ENCODE peak calls at places on chromosomes 11 and 22, in nine cellular contexts. J is uterus, W is Panc1, Z is ovary, H is fibroblast of lung, X is tibial artery, V is heart left ventricle, T is HFF-Myc, C is cardiac fibroblast. M is an unnamed sample.

GRCh38 chr22:49230194-49230577 is 597.5 kb downstream of the BRD1 start:
- DNase-seq in X (peak), T (no peak), C (no peak), H (no peak), V (no peak), W (no peak), Z (no peak), J (no peak), M (no peak)

GRCh38 chr11:132824642-132825041 is 707.7 kb downstream of the OPCML start:
- DNase-seq in J (no peak), W (no peak), Z (no peak), C (no peak), H (no peak), X (no peak), T (no peak), V (no peak), M (no peak)

GRCh38 chr22:45832180-45832579 is 144.8 kb downstream of the WNT7B start:
- DNase-seq in V (no peak), Z (no peak), H (no peak), C (no peak), J (no peak), T (no peak), W (no peak), X (no peak), M (no peak)

GRCh38 chr11:112016765-112017356 is 8.3 kb upstream of the DLAT start:
- DNase-seq in J (no peak), C (peak), X (no peak), W (no peak), T (no peak), H (peak), Z (no peak), V (no peak), M (no peak)

GRCh38 chr11:3803726-3804510 is 4.4 kb upstream of the PGAP2 start:
- DNase-seq in J (no peak), X (peak), H (peak), W (no peak), T (peak), C (peak), Z (no peak), V (no peak), M (no peak)

GRCh38 chr11:20450829-20451228 is 63.3 kb downstream of the PRMT3 start:
- DNase-seq in W (no peak), J (no peak), T (no peak), X (no peak), Z (no peak), C (no peak), H (no peak), V (no peak), M (no peak)

GRCh38 chr22:25514436-25514835 is 50.0 kb upstream of the GRK3 start:
- DNase-seq in C (no peak), J (no peak), H (peak), V (no peak), T (no peak), X (no peak), Z (no peak), W (no peak), M (no peak)

GRCh38 chr11:94623120-94623735 is 56.1 kb downstream of the PIWIL4 start:
- DNase-seq in X (no peak), T (peak), J (peak), H (peak), V (peak), Z (peak), C (peak), W (peak), M (peak)

GRCh38 chr22:32775957-32776356 is 25.5 kb upstream of the TIMP3 start:
- DNase-seq in H (no peak), V (no peak), C (no peak), X (no peak), W (no peak), J (no peak), T (no peak), Z (no peak), M (no peak)

GRCh38 chr11:72561856-72562255 is 112.4 kb downstream of the PDE2A start:
- DNase-seq in J (no peak), H (peak), Z (no peak), T (no peak), W (no peak), C (no peak), V (no peak), X (peak), M (no peak)

GRCh38 chr22:20567993-20568417 is 60.6 kb downstream of the MED15 start:
- DNase-seq in T (no peak), J (no peak), C (peak), Z (no peak), W (no peak), X (no peak), V (no peak), H (no peak), M (no peak)

GRCh38 chr22:47201186-47201995 is 438.9 kb downstream of the TBC1D22A start:
- DNase-seq in C (no peak), T (no peak), X (peak), V (peak), H (no peak), W (no peak), J (no peak), Z (no peak), M (no peak)

GRCh38 chr11:115884800-115885445 is 380.7 kb upstream of the CADM1 start:
- DNase-seq in X (no peak), C (no peak), Z (no peak), V (no peak), H (no peak), J (no peak), T (no peak), W (no peak), M (no peak)

GRCh38 chr11:133548641-133549040 is 16.3 kb upstream of the OPCML start:
- DNase-seq in V (no peak), J (no peak), T (no peak), Z (no peak), C (no peak), W (no peak), X (no peak), H (no peak), M (no peak)

GRCh38 chr11:75240381-75241035 is at the start of gene TPBGL:
- DNase-seq in C (no peak), X (peak), V (no peak), H (peak), Z (no peak), J (peak), W (no peak), T (no peak), M (no peak)

GRCh38 chr11:126112547-126112946 is 49.9 kb upstream of the CDON start:
- DNase-seq in X (no peak), T (peak), V (no peak), H (no peak), Z (peak), J (no peak), C (no peak), W (no peak), M (no peak)

GRCh38 chr22:24271406-24271760 is 752 bp downstream of the SPECC1L start:
- DNase-seq in J (no peak), V (no peak), C (peak), X (no peak), Z (peak), W (no peak), T (no peak), H (peak), M (no peak)

GRCh38 chr11:92865352-92865751 is 104.1 kb upstream of the MTNR1B start:
- DNase-seq in V (no peak), W (no peak), Z (no peak), X (no peak), H (peak), T (no peak), J (no peak), C (peak), M (no peak)

GRCh38 chr11:31816467-31817053 is 5.4 kb upstream of the PAX6 start:
- DNase-seq in C (no peak), X (no peak), J (no peak), H (no peak), V (no peak), T (no peak), W (no peak), Z (no peak), M (no peak)

GRCh38 chr11:32113637-32114203 is 22.8 kb downstream of the RCN1 start:
- DNase-seq in X (no peak), Z (no peak), C (no peak), T (no peak), V (no peak), H (no peak), J (no peak), W (no peak), M (no peak)

GRCh38 chr11:42315846-42316245 is 856.4 kb upstream of the LRRC4C start:
- DNase-seq in W (no peak), H (peak), X (no peak), J (no peak), C (peak), Z (no peak), T (no peak), V (no peak), M (no peak)

GRCh38 chr22:43315687-43316217 is 27.4 kb downstream of the SCUBE1 start:
- DNase-seq in X (no peak), Z (no peak), C (no peak), J (no peak), W (no peak), T (no peak), V (no peak), H (no peak), M (no peak)

GRCh38 chr22:40651057-40651456 is 14.5 kb upstream of the MRTFA start:
- DNase-seq in V (no peak), C (no peak), Z (no peak), T (no peak), X (no peak), J (no peak), H (no peak), W (no peak), M (no peak)

DNA sequence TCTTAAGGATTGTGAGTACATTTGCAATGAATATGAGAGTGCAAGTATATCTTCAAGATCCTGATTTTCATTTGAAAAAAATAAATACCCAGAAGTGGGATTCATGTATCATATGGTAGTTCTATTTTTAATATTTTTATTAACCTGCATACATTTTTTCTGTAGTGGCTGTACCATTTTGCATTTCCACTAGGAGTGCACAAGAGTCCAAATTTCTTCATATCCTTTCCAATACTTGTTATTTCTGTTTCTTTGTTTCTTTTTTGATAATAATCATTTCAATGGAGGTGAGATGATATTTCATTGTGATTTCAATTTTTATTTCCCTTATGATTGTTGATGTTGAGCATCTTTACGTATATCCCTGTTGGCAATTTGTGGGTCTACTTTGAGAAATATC is 759.8 kb upstream of the CNTN5 start:
- DNase-seq in W (no peak), Z (no peak), C (peak), J (no peak), T (no peak), X (no peak), V (no peak), H (no peak), M (no peak)
- TF ChIP-seq CTCF in W (peak), Z (no peak), C (peak), J (no peak), T (no peak), X (no peak), V (no peak), H (no peak), M (no peak)

DNA sequence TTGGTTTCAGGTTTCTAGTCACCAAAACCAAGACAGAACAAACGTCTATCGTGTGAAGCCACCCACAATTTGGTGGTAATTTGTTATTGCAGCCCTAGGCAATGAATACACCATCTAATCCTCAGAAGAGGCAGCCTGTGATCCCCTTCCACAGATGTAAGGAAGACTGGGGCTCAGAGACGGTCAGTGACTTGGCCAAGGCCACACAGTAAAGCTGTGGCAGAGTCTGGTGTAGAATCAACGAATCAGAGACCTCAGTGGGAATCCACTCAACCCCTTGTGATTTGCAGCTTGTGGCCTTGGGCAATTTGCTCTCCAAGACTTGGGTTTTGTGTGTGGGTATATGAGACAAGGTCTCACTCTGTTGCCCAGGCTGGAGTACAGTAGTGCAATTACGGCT is 1.9 kb downstream of the LGALS2 start:
- DNase-seq in T (no peak), H (no peak), J (no peak), C (no peak), V (no peak), X (no peak), Z (no peak), W (no peak), M (no peak)
- H3K4me3 ChIP-seq in T (no peak), H (no peak), J (no peak), C (no peak), V (no peak), X (no peak), Z (no peak), W (no peak), M (no peak)

DNA sequence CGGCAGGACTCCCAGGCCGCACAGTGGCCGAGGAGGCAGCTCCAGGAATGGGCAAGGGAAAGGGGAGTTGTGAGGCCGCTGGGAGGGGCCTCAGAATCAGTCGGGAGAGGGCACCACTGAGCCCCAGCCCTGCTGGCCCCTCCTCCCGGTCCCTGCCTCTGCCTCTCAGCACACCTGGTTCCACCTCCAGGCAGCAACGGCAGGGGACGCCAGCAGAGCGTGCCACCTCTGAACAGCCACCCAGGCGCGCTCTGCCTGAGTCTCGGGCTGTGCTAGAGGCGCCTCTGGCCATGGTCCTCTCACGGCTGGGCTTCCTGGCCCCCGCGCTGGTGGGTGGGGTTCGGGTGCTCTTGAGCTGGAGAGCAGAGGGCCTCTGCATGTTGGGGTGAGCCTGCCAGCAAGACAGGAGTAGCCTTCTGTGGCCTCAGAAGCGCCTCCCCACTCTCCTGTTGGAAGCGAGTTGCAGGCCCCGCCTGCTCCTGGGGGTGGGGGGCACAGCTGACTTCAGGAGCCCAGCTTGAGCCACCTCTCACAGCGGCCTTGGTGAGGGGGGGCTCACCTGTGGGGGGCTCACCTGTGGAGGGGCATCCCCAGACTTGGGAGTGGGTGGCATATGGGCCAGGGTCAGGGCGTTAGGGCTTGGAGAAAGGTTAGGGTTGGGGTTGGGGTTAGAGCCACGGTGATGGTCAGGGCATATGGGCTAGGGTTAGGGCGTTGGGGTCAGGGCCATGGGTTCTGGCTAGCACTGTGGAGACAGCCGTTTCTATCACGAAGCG is 32.8 kb downstream of the MOB2 start:
- DNase-seq in V (peak), X (no peak), Z (no peak), J (no peak), T (no peak), C (no peak), W (no peak), H (no peak), M (no peak)
- TF ChIP-seq CTCF in V (peak), X (peak), Z (no peak), J (peak), T (no peak), C (no peak), W (peak), H (no peak), M (peak)

GRCh38 chr22:29310065-29310862 is 3.8 kb downstream of the GAS2L1 start:
- DNase-seq in H (no peak), T (no peak), W (no peak), Z (no peak), X (no peak), C (no peak), V (no peak), J (peak), M (no peak)

GRCh38 chr22:29307658-29308147 is 1.3 kb downstream of the GAS2L1 start:
- DNase-seq in J (no peak), H (peak), C (no peak), Z (no peak), T (no peak), V (no peak), X (peak), W (no peak), M (no peak)

GRCh38 chr22:29308148-29308790 is 1.8 kb downstream of the GAS2L1 start:
- DNase-seq in V (no peak), T (no peak), Z (no peak), C (no peak), J (no peak), W (no peak), X (peak), H (no peak), M (no peak)

GRCh38 chr22:29309332-29310064 is 3.0 kb downstream of the GAS2L1 start:
- DNase-seq in T (no peak), X (peak), C (no peak), H (no peak), W (no peak), Z (peak), J (peak), V (peak), M (no peak)

DNA sequence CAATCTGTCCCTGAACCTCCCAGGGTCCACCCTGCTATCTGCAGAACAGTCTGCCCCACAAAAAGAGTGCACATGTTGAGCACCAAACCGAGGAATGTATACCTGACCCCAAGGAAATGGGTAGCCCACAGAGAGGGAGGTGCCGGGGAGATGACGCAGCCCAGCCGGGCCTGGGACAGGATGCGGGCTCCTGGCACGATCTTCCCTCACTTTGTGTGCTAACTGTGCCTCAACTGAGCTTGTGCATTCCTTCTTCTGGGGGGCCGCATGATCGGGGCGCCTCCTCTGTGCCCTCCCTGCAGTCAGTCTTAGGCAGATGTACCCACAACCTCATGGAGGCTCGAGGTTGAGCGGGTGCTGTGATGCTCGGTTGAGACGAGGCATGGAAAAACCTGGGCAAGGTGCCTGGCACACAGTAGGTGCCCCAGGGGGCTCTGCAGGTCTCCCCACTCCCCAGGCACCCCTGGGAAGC is 2.4 kb downstream of the GAS2L1 start:
- DNase-seq in J (no peak), H (peak), T (no peak), Z (no peak), C (peak), W (no peak), V (no peak), X (peak), M (no peak)
- H3K4me3 ChIP-seq in J (no peak), H (no peak), T (peak), Z (no peak), C (peak), W (peak), V (peak), X (peak), M (peak)

DNA sequence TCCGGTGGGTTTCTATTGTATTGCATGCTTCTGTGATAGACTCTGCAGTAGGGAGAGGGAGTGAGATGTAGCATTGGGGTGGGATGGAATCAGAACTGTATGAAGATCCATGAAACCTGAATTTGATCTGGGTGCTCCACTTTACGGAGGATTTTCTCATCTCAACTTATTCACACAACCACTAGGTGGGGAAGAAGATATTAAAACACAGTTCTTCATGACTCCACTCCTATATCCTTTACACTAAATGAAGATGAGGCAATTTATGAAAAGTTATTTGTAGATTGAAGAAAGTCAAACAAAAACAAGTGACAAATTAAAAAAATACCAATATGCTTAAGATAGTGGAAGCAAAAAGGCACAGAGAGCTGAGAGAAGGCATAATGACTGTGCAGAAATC is 92.6 kb upstream of the PDGFD start:
- DNase-seq in T (no peak), W (no peak), H (peak), X (no peak), J (no peak), C (peak), V (no peak), Z (no peak), M (no peak)
- TF ChIP-seq CTCF in T (no peak), W (peak), H (peak), X (no peak), J (no peak), C (peak), V (peak), Z (no peak), M (no peak)

GRCh38 chr11:61004841-61005240 is 33.4 kb downstream of the CD6 start:
- DNase-seq in X (no peak), W (no peak), Z (no peak), V (no peak), H (peak), C (no peak), T (no peak), J (no peak), M (no peak)
- H3K4me3 ChIP-seq in X (no peak), W (no peak), Z (no peak), V (no peak), H (no peak), C (no peak), T (no peak), J (no peak), M (no peak)

DNA sequence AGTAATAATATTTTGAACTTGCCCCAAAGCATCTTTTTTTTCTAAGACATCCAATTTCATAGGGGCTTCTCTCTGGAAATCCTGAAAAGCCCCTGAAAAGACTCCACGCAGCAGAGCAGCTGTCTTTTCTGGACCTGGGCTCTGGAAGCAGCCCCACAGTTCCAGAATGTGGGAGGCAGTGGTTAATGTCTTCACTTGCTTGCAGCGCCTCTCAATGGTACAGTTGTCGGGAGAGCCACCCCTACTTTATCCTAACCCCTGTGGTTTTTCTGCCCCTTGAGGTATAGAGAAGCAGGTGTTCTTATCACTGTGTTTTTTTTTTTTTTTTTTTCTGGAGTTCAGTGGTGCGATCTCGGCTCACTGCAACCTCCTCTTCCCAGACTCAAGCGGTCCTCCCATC is 83.3 kb upstream of the SORL1-AS1 start:
- DNase-seq in T (no peak), Z (no peak), W (no peak), J (no peak), H (no peak), V (no peak), X (no peak), C (no peak), M (no peak)
- TF ChIP-seq CTCF in T (no peak), Z (no peak), W (no peak), J (no peak), H (no peak), V (no peak), X (no peak), C (no peak), M (no peak)

GRCh38 chr11:118610220-118610772 is 2.9 kb downstream of the PHLDB1 start:
- DNase-seq in W (no peak), J (no peak), C (no peak), X (no peak), Z (no peak), V (peak), T (no peak), H (no peak), M (no peak)
- H3K4me3 ChIP-seq in W (peak), J (peak), C (peak), X (peak), Z (peak), V (peak), T (peak), H (peak), M (peak)

GRCh38 chr11:46521947-46522681 is 71.7 kb downstream of the AMBRA1 start:
- DNase-seq in H (peak), W (no peak), C (peak), V (no peak), J (no peak), X (no peak), T (no peak), Z (no peak), M (peak)
- TF ChIP-seq CTCF in H (peak), W (peak), C (peak), V (peak), J (no peak), X (no peak), T (peak), Z (no peak), M (peak)